ENCODE peak calls at places on chromosomes 13 and 19, in seven cellular contexts. J, Z, X, Y, P, L and A are unnamed samples. For H3K4me1, the result is how much of the 10 kb centered on the place peaks cover.

GRCh38 chr13:95343944-95344343 is 42.7 kb upstream of the ABCC4 start:
- DNase-seq in J (no peak), Z (no peak), X (no peak), Y (no peak), P (no peak), L (no peak), A (no peak)

GRCh38 chr19:46381746-46382345 is 31.5 kb downstream of the CCDC8 start:
- DNase-seq in J (no peak), Z (no peak), X (no peak), Y (no peak), P (no peak), L (no peak), A (no peak)

GRCh38 chr19:17754634-17755532 is 3.6 kb downstream of the FCHO1 start:
- DNase-seq in J (no peak), Z (no peak), X (peak), Y (no peak), P (no peak), L (no peak), A (no peak)

GRCh38 chr13:41554626-41555386 is 97.5 kb downstream of the RGCC start:
- DNase-seq in J (no peak), Z (no peak), X (peak), Y (no peak), P (no peak), L (no peak), A (no peak)

GRCh38 chr13:57666131-57666530 is 34.6 kb downstream of the PCDH17 start:
- DNase-seq in J (no peak), Z (no peak), X (no peak), Y (no peak), P (no peak), L (no peak), A (no peak)

GRCh38 chr19:1747285-1748114 is 5.8 kb upstream of the ONECUT3 start:
- DNase-seq in J (peak), Z (no peak), X (no peak), Y (peak), P (no peak), L (no peak), A (no peak)

GRCh38 chr19:49217382-49217781 is 59.8 kb downstream of the TRPM4 start:
- DNase-seq in J (no peak), Z (no peak), X (no peak), Y (no peak), P (no peak), L (no peak), A (no peak)

GRCh38 chr19:39127812-39128510 is 2.4 kb downstream of the PAK4 start:
- DNase-seq in J (no peak), Z (no peak), X (no peak), Y (no peak), P (no peak), L (no peak), A (no peak)

GRCh38 chr19:49339364-49340068 is 4.3 kb downstream of the CD37 start:
- DNase-seq in J (peak), Z (no peak), X (peak), Y (peak), P (peak), L (no peak), A (peak)

GRCh38 chr13:30375436-30375835 is 46.9 kb upstream of the UBE2L5 start:
- DNase-seq in J (no peak), Z (peak), X (no peak), Y (no peak), P (no peak), L (no peak), A (no peak)

GRCh38 chr19:47353307-47353712 is 4.2 kb downstream of the DHX34 start:
- DNase-seq in J (no peak), Z (no peak), X (no peak), Y (no peak), P (no peak), L (no peak), A (no peak)

GRCh38 chr13:97238432-97238831 is 16.3 kb downstream of the MBNL2 start:
- DNase-seq in J (no peak), Z (no peak), X (no peak), Y (no peak), P (no peak), L (no peak), A (no peak)

GRCh38 chr13:40318366-40318765 is 348.1 kb downstream of the FOXO1 start:
- DNase-seq in J (no peak), Z (no peak), X (peak), Y (peak), P (no peak), L (no peak), A (no peak)

GRCh38 chr13:49071341-49071937 is 95.7 kb downstream of the FNDC3A start:
- DNase-seq in J (peak), Z (no peak), X (no peak), Y (no peak), P (no peak), L (no peak), A (no peak)

GRCh38 chr19:2887391-2887914 is 13.3 kb upstream of the ZNF57 start:
- DNase-seq in J (peak), Z (peak), X (no peak), Y (peak), P (no peak), L (no peak), A (no peak)

GRCh38 chr19:21568816-21569496 is 63.6 kb downstream of the ZNF429 start:
- DNase-seq in J (peak), Z (peak), X (peak), Y (no peak), P (peak), L (peak), A (peak)

GRCh38 chr13:51772781-51773180 is 31.2 kb downstream of the DHRS12 start:
- DNase-seq in J (no peak), Z (no peak), X (no peak), Y (no peak), P (no peak), L (no peak), A (no peak)

GRCh38 chr19:28705008-28705407 is 507.9 kb downstream of the UQCRFS1 start:
- DNase-seq in J (peak), Z (no peak), X (no peak), Y (peak), P (no peak), L (no peak), A (no peak)

GRCh38 chr13:43785681-43786471 is 896 bp downstream of the ENOX1 start:
- DNase-seq in J (peak), Z (peak), X (no peak), Y (peak), P (peak), L (no peak), A (peak)

GRCh38 chr13:66660013-66660804 is 569.9 kb downstream of the PCDH9 start:
- DNase-seq in J (peak), Z (no peak), X (no peak), Y (peak), P (no peak), L (no peak), A (no peak)

GRCh38 chr13:55062662-55063061 is 2034.0 kb downstream of the OLFM4 start:
- DNase-seq in J (no peak), Z (no peak), X (no peak), Y (no peak), P (no peak), L (no peak), A (no peak)

GRCh38 chr19:362683-363082 is 18.1 kb upstream of the MIER2 start:
- DNase-seq in J (no peak), Z (no peak), X (peak), Y (no peak), P (no peak), L (no peak), A (no peak)

GRCh38 chr19:35126624-35126959 is 8.3 kb downstream of the LGI4 start:
- DNase-seq in J (no peak), Z (no peak), X (no peak), Y (no peak), P (no peak), L (no peak), A (no peak)
- H3K4me1 ChIP-seq in J (under half), Z (under half), X (under half), Y (under half), P (under half), L (under half), A (half or more)

GRCh38 chr13:99736541-99736940 is 235.0 kb downstream of the ZIC5 start:
- DNase-seq in J (no peak), Z (no peak), X (no peak), Y (no peak), P (no peak), L (no peak), A (no peak)
- H3K4me1 ChIP-seq in J (under half), Z (under half), X (under half), Y (under half), P (under half), L (under half), A (under half)

DNA sequence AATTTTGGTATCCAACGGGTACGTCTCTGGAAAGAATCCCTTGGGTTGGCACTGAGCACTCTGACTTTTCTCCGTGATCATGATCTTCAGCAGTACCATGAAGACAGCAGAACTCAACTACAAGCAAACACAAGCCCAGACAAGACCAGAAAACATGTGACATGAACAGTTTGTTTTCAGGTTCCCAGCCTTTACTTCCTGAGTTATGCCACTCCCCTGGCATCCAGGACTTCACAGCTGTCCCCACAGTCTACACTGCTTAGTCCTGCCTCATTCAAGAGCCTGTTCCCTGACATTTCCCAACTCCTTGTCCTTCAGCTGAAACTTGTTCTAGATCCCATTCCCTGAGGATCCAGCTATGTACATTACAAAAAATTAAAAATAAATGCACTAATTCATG is 4.9 kb upstream of the N4BP2L1 start:
- DNase-seq in J (no peak), Z (no peak), X (no peak), Y (no peak), P (no peak), L (no peak), A (no peak)
- H3K4me1 ChIP-seq in J (under half), Z (under half), X (under half), Y (under half), P (under half), L (under half), A (under half)

DNA sequence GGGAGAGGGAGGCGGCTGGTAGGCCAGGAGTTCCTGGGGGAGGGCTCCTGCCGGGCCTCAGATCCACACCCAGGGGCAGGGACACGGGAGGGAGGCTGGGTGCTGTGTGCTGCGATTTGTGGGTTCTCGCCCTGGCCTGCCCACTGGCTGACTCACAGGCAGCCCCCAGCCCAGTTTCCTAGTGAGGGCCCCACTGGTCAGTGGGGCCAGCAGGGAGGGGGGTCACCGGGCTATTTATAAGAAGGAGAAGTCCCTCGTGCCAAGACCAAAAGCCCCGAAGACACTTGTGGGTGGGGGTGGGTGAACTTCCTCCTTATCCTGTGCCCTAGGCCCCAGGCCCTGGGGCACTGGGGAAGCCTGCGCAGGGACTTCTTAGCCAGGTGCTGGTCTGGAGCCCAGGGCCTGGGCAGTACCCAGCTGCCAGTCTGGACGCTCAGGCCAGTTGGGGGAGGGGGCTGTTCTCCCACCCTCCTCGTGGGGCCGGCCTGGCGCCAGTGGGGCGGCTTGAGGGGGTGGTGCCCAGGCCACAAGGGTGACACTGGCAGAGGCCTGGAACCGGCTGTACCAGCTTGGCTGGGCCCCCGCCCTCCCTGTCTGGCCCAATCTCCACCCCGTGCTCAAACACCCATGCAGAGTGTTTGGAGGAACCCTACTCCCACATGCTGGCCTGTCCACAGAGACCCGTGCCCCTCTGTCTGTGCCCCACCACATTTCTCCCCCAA is 5.0 kb upstream of the JUNB start:
- DNase-seq in J (no peak), Z (no peak), X (peak), Y (no peak), P (no peak), L (no peak), A (peak)
- H3K4me1 ChIP-seq in J (under half), Z (under half), X (under half), Y (half or more), P (half or more), L (half or more), A (half or more)

DNA sequence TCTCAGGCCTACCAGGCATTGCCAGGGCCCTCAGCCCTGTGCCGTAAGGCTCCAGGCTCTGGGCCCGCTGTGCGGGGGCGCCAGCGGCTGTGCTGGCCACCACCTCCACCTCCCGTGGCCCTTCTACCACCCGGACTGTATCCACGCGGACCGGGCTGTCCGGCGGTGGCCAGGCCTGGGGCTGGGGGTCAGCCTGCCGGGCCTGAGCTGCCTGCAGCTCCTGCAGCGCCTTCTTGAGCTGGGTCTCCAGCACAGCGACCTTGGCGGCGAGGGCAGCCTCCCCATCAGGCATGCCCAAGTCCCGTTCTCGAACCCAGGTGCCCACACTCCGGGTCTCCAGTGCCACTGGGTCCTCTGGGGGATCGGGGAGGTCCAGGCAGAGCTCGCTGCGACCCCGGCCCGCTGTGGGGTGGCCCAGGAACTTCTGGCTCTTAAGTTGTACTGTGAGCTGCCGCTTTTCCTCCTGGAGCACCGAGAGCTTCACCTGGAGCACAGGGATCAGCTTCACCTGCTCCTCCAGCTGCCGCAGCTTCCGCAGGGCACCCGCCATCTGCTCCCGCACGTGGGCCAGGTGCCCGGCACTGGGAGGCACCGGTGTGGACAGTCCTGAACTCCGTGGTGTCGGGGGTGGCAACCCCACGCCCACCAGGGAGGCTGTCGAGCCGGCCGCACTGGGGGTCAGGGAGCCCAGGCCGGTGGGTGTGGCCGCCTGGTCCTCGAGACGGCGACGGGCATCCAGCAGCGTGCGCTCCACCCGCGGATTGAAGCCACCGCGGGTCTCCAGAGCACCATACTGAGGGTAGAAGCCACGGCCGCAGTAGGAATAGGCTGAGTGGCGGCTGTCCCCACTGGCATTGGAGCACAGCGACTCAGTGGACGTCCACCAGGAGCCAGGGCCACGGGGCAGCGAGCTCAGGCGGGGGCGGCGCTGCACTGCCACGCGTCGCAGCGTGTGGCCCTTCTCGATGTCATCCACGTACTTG is 4.1 kb downstream of the KANK2 start:
- DNase-seq in J (no peak), Z (no peak), X (no peak), Y (no peak), P (no peak), L (no peak), A (no peak)
- H3K4me1 ChIP-seq in J (under half), Z (under half), X (under half), Y (under half), P (under half), L (under half), A (under half)

GRCh38 chr19:55636723-55637122 is 4.1 kb upstream of the ZNF580 start:
- DNase-seq in J (no peak), Z (no peak), X (no peak), Y (no peak), P (no peak), L (no peak), A (peak)
- H3K4me1 ChIP-seq in J (under half), Z (under half), X (under half), Y (under half), P (under half), L (under half), A (under half)

GRCh38 chr19:6056282-6056741 is 54.0 kb downstream of the RFX2 start:
- DNase-seq in J (no peak), Z (no peak), X (no peak), Y (peak), P (no peak), L (no peak), A (peak)

GRCh38 chr19:6059396-6059947 is 50.8 kb downstream of the RFX2 start:
- DNase-seq in J (no peak), Z (no peak), X (no peak), Y (no peak), P (no peak), L (no peak), A (no peak)

GRCh38 chr19:6056801-6057650 is 53.3 kb downstream of the RFX2 start:
- DNase-seq in J (peak), Z (no peak), X (no peak), Y (peak), P (peak), L (no peak), A (peak)

GRCh38 chr19:6058411-6059201 is 51.7 kb downstream of the RFX2 start:
- DNase-seq in J (no peak), Z (no peak), X (no peak), Y (no peak), P (no peak), L (no peak), A (no peak)

GRCh38 chr19:6057651-6058365 is 52.5 kb downstream of the RFX2 start:
- DNase-seq in J (no peak), Z (no peak), X (no peak), Y (no peak), P (no peak), L (no peak), A (no peak)
- H3K4me1 ChIP-seq in J (under half), Z (under half), X (under half), Y (under half), P (half or more), L (under half), A (under half)

GRCh38 chr19:44777715-44778347 is at the start of gene CBLC:
- DNase-seq in J (no peak), Z (no peak), X (no peak), Y (peak), P (no peak), L (no peak), A (peak)

GRCh38 chr19:44776402-44777096 is 1.1 kb upstream of the CBLC start:
- DNase-seq in J (no peak), Z (no peak), X (no peak), Y (peak), P (no peak), L (no peak), A (peak)

GRCh38 chr19:44775676-44776240 is 1.9 kb upstream of the CBLC start:
- DNase-seq in J (no peak), Z (no peak), X (no peak), Y (no peak), P (no peak), L (no peak), A (no peak)

GRCh38 chr19:44772969-44773368 is 4.7 kb upstream of the CBLC start:
- DNase-seq in J (peak), Z (no peak), X (no peak), Y (no peak), P (no peak), L (no peak), A (no peak)

DNA sequence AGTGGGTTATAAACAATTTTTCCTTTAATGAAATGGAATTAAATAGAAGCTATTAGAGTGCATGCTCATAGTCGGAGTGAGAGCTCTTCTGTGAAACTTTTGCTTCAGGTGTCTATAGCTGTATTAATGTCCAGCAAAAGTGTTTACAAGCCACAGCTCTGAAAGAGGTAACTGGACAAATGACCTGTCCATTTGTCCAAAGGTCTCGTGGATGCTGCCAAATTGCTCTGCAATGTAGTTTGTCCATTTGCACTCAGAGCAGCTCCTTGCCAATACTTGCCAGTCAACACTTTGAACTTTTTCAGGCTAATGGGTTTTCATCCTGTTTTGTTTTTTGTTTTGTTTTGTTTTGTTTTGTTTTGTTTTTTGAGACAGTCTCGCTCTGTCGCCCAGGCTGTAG is 3.1 kb upstream of the CBLC start:
- DNase-seq in J (no peak), Z (no peak), X (no peak), Y (no peak), P (no peak), L (no peak), A (no peak)
- H3K4me1 ChIP-seq in J (under half), Z (under half), X (under half), Y (under half), P (under half), L (under half), A (under half)